ENCODE peak calls at places on chromosomes 12 and 14, in five cellular contexts. One of them, this sample, is unnamed.

GRCh38 chr14:32382704-32383103 is 53.6 kb downstream of the AKAP6 start:
- DNase-seq in H1: no peak
- DNase-seq in IMR-90: no peak
- DNase-seq in mesendoderm: peak
- DNase-seq in mesenchymal stem cell: no peak
- DNase-seq in this sample: no peak

GRCh38 chr12:56221233-56221756 is 427 bp downstream of the RNF41 start:
- DNase-seq in IMR-90: peak
- DNase-seq in mesenchymal stem cell: peak
- DNase-seq in H1: no peak
- DNase-seq in mesendoderm: peak
- DNase-seq in this sample: peak

GRCh38 chr12:94875525-94875924 is 128.0 kb downstream of the NDUFA12 start:
- DNase-seq in IMR-90: no peak
- DNase-seq in H1: no peak
- DNase-seq in mesendoderm: peak
- DNase-seq in mesenchymal stem cell: no peak
- DNase-seq in this sample: peak

GRCh38 chr12:75257510-75257909 is 47.9 kb upstream of the KCNC2 start:
- DNase-seq in H1: no peak
- DNase-seq in mesendoderm: no peak
- DNase-seq in mesenchymal stem cell: no peak
- DNase-seq in IMR-90: peak
- DNase-seq in this sample: no peak

GRCh38 chr14:106436310-106436905 is 910.0 kb downstream of the TMEM121 start:
- DNase-seq in H1: no peak
- DNase-seq in mesenchymal stem cell: no peak
- DNase-seq in mesendoderm: peak
- DNase-seq in IMR-90: no peak
- DNase-seq in this sample: no peak

GRCh38 chr12:30816742-30817465 is 62.2 kb upstream of the CAPRIN2 start:
- DNase-seq in mesenchymal stem cell: no peak
- DNase-seq in mesendoderm: no peak
- DNase-seq in H1: no peak
- DNase-seq in IMR-90: no peak
- DNase-seq in this sample: peak

GRCh38 chr12:26906024-26906423 is 31.8 kb downstream of the INTS13 start:
- DNase-seq in mesendoderm: no peak
- DNase-seq in H1: no peak
- DNase-seq in IMR-90: no peak
- DNase-seq in mesenchymal stem cell: no peak
- DNase-seq in this sample: no peak

GRCh38 chr14:93536945-93537344 is 106.2 kb downstream of the UNC79 start:
- DNase-seq in H1: no peak
- DNase-seq in mesendoderm: peak
- DNase-seq in IMR-90: no peak
- DNase-seq in mesenchymal stem cell: no peak
- DNase-seq in this sample: peak

GRCh38 chr14:82855912-82856381 is 1322.3 kb upstream of the SEL1L start:
- DNase-seq in IMR-90: peak
- DNase-seq in mesenchymal stem cell: peak
- DNase-seq in H1: no peak
- DNase-seq in mesendoderm: peak
- DNase-seq in this sample: no peak

GRCh38 chr12:124175731-124176130 is 119.2 kb upstream of the RFLNA start:
- DNase-seq in mesenchymal stem cell: no peak
- DNase-seq in mesendoderm: no peak
- DNase-seq in IMR-90: no peak
- DNase-seq in H1: no peak
- DNase-seq in this sample: no peak

GRCh38 chr14:65348137-65348536 is 64.4 kb upstream of the FUT8 start:
- DNase-seq in IMR-90: no peak
- DNase-seq in H1: no peak
- DNase-seq in mesendoderm: no peak
- DNase-seq in mesenchymal stem cell: peak
- DNase-seq in this sample: no peak

GRCh38 chr12:3964404-3964803 is 91.2 kb upstream of the PARP11 start:
- DNase-seq in mesendoderm: peak
- DNase-seq in IMR-90: no peak
- DNase-seq in H1: peak
- DNase-seq in mesenchymal stem cell: no peak
- DNase-seq in this sample: peak

GRCh38 chr14:83019744-83020414 is 1486.2 kb upstream of the SEL1L start:
- DNase-seq in mesendoderm: no peak
- DNase-seq in mesenchymal stem cell: no peak
- DNase-seq in IMR-90: no peak
- DNase-seq in H1: no peak
- DNase-seq in this sample: no peak

GRCh38 chr12:105461276-105461975 is 130.9 kb downstream of the C12orf75 start:
- DNase-seq in H1: no peak
- DNase-seq in mesenchymal stem cell: no peak
- DNase-seq in IMR-90: no peak
- DNase-seq in mesendoderm: no peak
- DNase-seq in this sample: no peak

GRCh38 chr14:73753043-73753886 is 39.1 kb upstream of the PNMA1 start:
- DNase-seq in mesendoderm: peak
- DNase-seq in mesenchymal stem cell: peak
- DNase-seq in H1: no peak
- DNase-seq in IMR-90: no peak
- DNase-seq in this sample: peak

GRCh38 chr12:110756611-110757010 is 13.9 kb upstream of the PPP1CC start:
- DNase-seq in mesenchymal stem cell: no peak
- DNase-seq in IMR-90: no peak
- DNase-seq in mesendoderm: no peak
- DNase-seq in H1: no peak
- DNase-seq in this sample: no peak

GRCh38 chr14:65261946-65262345 is 150.6 kb upstream of the FUT8 start:
- DNase-seq in mesenchymal stem cell: no peak
- DNase-seq in IMR-90: no peak
- DNase-seq in mesendoderm: peak
- DNase-seq in H1: no peak
- DNase-seq in this sample: no peak

GRCh38 chr12:65925626-65926025 is 101.3 kb downstream of the HMGA2 start:
- DNase-seq in H1: no peak
- DNase-seq in mesenchymal stem cell: no peak
- DNase-seq in IMR-90: no peak
- DNase-seq in mesendoderm: no peak
- DNase-seq in this sample: no peak

GRCh38 chr12:2323538-2324261 is 270.9 kb downstream of the CACNA1C start:
- DNase-seq in mesendoderm: no peak
- DNase-seq in IMR-90: peak
- DNase-seq in H1: no peak
- DNase-seq in mesenchymal stem cell: peak
- DNase-seq in this sample: no peak

GRCh38 chr12:2326470-2326869 is 273.7 kb downstream of the CACNA1C start:
- DNase-seq in mesendoderm: no peak
- DNase-seq in H1: no peak
- DNase-seq in IMR-90: no peak
- DNase-seq in mesenchymal stem cell: no peak
- DNase-seq in this sample: no peak

GRCh38 chr12:2322554-2323120 is 269.9 kb downstream of the CACNA1C start:
- DNase-seq in H1: no peak
- DNase-seq in mesendoderm: no peak
- DNase-seq in mesenchymal stem cell: no peak
- DNase-seq in IMR-90: no peak
- DNase-seq in this sample: no peak

GRCh38 chr12:2324375-2324774 is 271.6 kb downstream of the CACNA1C start:
- DNase-seq in H1: no peak
- DNase-seq in IMR-90: no peak
- DNase-seq in mesenchymal stem cell: no peak
- DNase-seq in mesendoderm: no peak
- DNase-seq in this sample: no peak

DNA sequence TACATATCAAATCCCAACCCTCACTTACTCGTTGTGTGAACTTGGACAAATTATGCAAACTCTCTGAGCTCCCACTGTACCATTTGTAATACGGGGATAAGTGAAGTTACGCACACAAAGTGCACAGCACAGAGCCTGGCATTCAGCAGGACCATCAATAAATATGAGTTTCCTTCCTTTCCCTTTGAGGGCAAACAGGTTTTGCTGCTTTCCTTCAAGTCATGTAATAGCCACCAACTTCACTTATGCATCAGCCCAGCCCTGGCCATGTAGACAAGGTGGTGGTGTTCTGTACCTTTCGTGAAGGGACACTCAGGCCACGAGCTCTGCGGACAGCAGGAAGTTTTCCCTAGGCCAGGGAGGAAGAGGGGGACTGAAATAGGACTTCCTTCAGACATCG is 272.7 kb downstream of the CACNA1C start:
- DNase-seq in mesenchymal stem cell: no peak
- DNase-seq in H1: no peak
- DNase-seq in mesendoderm: no peak
- DNase-seq in IMR-90: no peak
- DNase-seq in this sample: no peak
- H2BK120ac ChIP-seq in mesenchymal stem cell: peak
- H2BK120ac ChIP-seq in H1: no peak
- H2BK120ac ChIP-seq in mesendoderm: no peak
- H2BK120ac ChIP-seq in IMR-90: no peak
- H2BK120ac ChIP-seq in this sample: no peak

DNA sequence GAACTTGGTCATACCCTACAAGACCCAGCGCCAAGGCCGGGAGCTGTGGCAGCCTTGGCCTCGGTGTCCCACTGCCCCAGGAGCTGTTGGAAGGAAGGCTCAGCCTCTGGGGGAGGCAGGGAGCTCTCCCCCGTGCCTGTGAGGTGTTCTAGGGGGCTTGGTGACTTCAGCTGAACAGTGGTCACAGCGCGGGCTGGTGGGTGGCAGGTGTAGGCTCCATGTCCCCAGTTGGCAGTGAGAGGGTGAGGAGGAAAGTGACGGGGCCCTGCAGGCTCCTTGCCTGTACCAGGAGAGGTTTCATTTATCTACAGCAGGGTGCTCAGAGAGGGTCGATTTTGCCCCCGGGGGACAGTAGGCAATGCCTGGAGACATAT is 47.5 kb downstream of the DLK1 start:
- DNase-seq in H1: no peak
- DNase-seq in mesenchymal stem cell: no peak
- DNase-seq in mesendoderm: no peak
- DNase-seq in IMR-90: no peak
- DNase-seq in this sample: no peak
- H2BK120ac ChIP-seq in H1: no peak
- H2BK120ac ChIP-seq in mesenchymal stem cell: peak
- H2BK120ac ChIP-seq in mesendoderm: no peak
- H2BK120ac ChIP-seq in IMR-90: no peak
- H2BK120ac ChIP-seq in this sample: no peak

DNA sequence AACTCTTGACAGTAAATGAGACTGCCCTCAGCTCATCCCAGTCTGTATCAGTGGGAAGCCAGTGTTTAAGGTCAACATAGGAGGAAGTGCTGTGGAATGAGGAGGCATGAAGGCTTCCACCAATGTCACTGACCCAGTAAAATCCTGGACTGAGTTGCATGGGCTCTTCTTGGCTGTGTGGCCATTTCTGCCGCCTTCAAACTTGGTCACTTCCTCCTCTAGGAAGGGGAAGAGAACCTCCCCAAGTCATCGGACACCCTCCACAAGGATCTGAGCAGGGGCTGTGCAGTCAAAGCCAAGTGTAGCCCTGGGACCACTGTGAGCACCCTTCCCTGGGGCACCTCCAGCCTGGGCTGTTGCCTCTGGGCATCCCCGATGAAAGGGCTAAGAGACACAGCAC is 11.9 kb downstream of the GPR68 start:
- DNase-seq in mesendoderm: no peak
- DNase-seq in H1: no peak
- DNase-seq in mesenchymal stem cell: no peak
- DNase-seq in IMR-90: no peak
- DNase-seq in this sample: no peak
- H2BK120ac ChIP-seq in mesendoderm: no peak
- H2BK120ac ChIP-seq in H1: no peak
- H2BK120ac ChIP-seq in mesenchymal stem cell: no peak
- H2BK120ac ChIP-seq in IMR-90: no peak
- H2BK120ac ChIP-seq in this sample: no peak

GRCh38 chr14:105195533-105196227 is 14.6 kb upstream of the NUDT14 start:
- DNase-seq in H1: no peak
- DNase-seq in IMR-90: no peak
- DNase-seq in mesendoderm: peak
- DNase-seq in mesenchymal stem cell: no peak
- DNase-seq in this sample: no peak
- H2BK120ac ChIP-seq in H1: peak
- H2BK120ac ChIP-seq in IMR-90: no peak
- H2BK120ac ChIP-seq in mesendoderm: no peak
- H2BK120ac ChIP-seq in mesenchymal stem cell: no peak
- H2BK120ac ChIP-seq in this sample: no peak

GRCh38 chr14:95647926-95648325 is 38.3 kb upstream of the TCL1B start:
- DNase-seq in IMR-90: no peak
- DNase-seq in mesenchymal stem cell: no peak
- DNase-seq in mesendoderm: no peak
- DNase-seq in H1: no peak
- DNase-seq in this sample: no peak

GRCh38 chr14:95649230-95649629 is 37.0 kb upstream of the TCL1B start:
- DNase-seq in H1: no peak
- DNase-seq in mesenchymal stem cell: no peak
- DNase-seq in mesendoderm: no peak
- DNase-seq in IMR-90: no peak
- DNase-seq in this sample: no peak

GRCh38 chr14:95651028-95651427 is 35.2 kb upstream of the TCL1B start:
- DNase-seq in IMR-90: no peak
- DNase-seq in mesendoderm: peak
- DNase-seq in H1: no peak
- DNase-seq in mesenchymal stem cell: no peak
- DNase-seq in this sample: no peak

DNA sequence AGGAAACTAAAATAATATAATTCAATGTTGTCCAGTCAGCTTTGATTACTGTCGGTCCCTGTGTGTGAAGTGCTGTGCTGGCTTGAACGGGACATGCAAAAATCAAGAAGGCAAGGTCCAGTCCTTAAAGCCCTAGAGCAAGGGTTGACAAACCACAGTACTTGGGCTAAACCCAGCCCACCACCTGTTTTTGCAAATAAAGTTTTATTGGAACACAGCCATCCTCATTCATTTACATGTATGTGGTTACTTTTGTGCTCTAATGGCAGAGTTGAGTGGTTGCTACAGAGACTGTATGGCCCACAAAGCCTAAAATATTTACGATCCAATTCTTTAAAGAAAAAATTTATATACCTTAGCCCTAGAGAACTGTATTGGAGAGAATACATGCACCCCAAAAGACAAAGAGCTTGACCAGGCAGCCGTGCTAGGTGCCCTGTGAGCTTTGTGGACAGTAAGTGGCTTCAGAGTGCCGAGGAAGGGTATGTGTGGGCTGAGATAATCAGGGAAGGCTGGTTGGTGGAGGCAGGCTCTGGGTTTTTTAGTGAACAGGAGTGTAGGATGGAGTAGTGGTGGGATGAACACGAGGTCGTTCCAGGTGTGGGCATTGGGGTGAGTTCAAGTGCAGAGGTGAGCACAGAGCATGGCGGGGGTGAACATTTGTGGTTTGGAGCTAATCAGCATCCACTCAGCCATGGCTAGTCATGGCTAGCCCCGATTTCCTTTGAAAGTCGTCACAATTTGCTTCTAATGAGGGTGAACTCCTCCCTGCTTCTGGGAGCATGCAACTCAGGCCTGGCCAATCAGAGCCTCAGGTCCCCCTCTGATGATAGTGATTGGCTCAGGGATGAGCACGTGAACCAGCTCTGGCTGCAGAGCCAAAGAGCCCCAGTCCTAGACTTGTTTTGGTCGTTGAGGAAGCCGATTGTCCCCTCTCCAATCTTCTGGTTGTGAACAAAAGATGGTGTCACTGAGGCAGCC is 40.9 kb upstream of the TCL1B start:
- DNase-seq in mesenchymal stem cell: no peak
- DNase-seq in IMR-90: no peak
- DNase-seq in H1: no peak
- DNase-seq in mesendoderm: no peak
- DNase-seq in this sample: no peak
- H2BK120ac ChIP-seq in mesenchymal stem cell: no peak
- H2BK120ac ChIP-seq in IMR-90: no peak
- H2BK120ac ChIP-seq in H1: no peak
- H2BK120ac ChIP-seq in mesendoderm: no peak
- H2BK120ac ChIP-seq in this sample: no peak